ENCODE peak calls at places on chromosomes 12 and 14, in six cellular contexts. One of them, this sample, is unnamed.

GRCh38 chr14:97458302-97459137 is 661.3 kb downstream of the VRK1 start:
- DNase-seq in EH: no peak
- DNase-seq in OCI-M1: no peak
- DNase-seq in B cell: no peak
- DNase-seq in memory B cell: no peak
- DNase-seq in stimulated activated CD4-positive, alpha-beta T cell treated with anti-CD3 and anti-CD28 coated beads, Interleukin-2, amount 100 ng/mL, for 24 hours: peak
- DNase-seq in this sample: no peak

GRCh38 chr14:76780875-76781647 is 19.8 kb downstream of the VASH1 start:
- DNase-seq in EH: peak
- DNase-seq in OCI-M1: no peak
- DNase-seq in B cell: no peak
- DNase-seq in memory B cell: no peak
- DNase-seq in stimulated activated CD4-positive, alpha-beta T cell treated with anti-CD3 and anti-CD28 coated beads, Interleukin-2, amount 100 ng/mL, for 24 hours: no peak
- DNase-seq in this sample: no peak

GRCh38 chr12:80412343-80412953 is 31.6 kb upstream of the PTPRQ start:
- DNase-seq in EH: peak
- DNase-seq in OCI-M1: peak
- DNase-seq in B cell: no peak
- DNase-seq in memory B cell: no peak
- DNase-seq in stimulated activated CD4-positive, alpha-beta T cell treated with anti-CD3 and anti-CD28 coated beads, Interleukin-2, amount 100 ng/mL, for 24 hours: no peak
- DNase-seq in this sample: peak

GRCh38 chr12:26119391-26119981 is 5.4 kb downstream of the BHLHE41 start:
- DNase-seq in EH: peak
- DNase-seq in OCI-M1: peak
- DNase-seq in B cell: no peak
- DNase-seq in memory B cell: peak
- DNase-seq in stimulated activated CD4-positive, alpha-beta T cell treated with anti-CD3 and anti-CD28 coated beads, Interleukin-2, amount 100 ng/mL, for 24 hours: no peak
- DNase-seq in this sample: no peak

GRCh38 chr14:28867571-28867970 is 101.0 kb downstream of the FOXG1 start:
- DNase-seq in EH: no peak
- DNase-seq in OCI-M1: no peak
- DNase-seq in B cell: no peak
- DNase-seq in memory B cell: no peak
- DNase-seq in stimulated activated CD4-positive, alpha-beta T cell treated with anti-CD3 and anti-CD28 coated beads, Interleukin-2, amount 100 ng/mL, for 24 hours: no peak
- DNase-seq in this sample: no peak

GRCh38 chr14:24368215-24368561 is 204 bp downstream of the NFATC4 start:
- DNase-seq in EH: no peak
- DNase-seq in OCI-M1: no peak
- DNase-seq in B cell: no peak
- DNase-seq in memory B cell: no peak
- DNase-seq in stimulated activated CD4-positive, alpha-beta T cell treated with anti-CD3 and anti-CD28 coated beads, Interleukin-2, amount 100 ng/mL, for 24 hours: no peak
- DNase-seq in this sample: no peak

GRCh38 chr12:46652692-46653091 is 173.1 kb downstream of the SLC38A4 start:
- DNase-seq in EH: no peak
- DNase-seq in OCI-M1: no peak
- DNase-seq in B cell: no peak
- DNase-seq in memory B cell: no peak
- DNase-seq in stimulated activated CD4-positive, alpha-beta T cell treated with anti-CD3 and anti-CD28 coated beads, Interleukin-2, amount 100 ng/mL, for 24 hours: no peak
- DNase-seq in this sample: no peak

GRCh38 chr14:93331375-93332031 is 1.3 kb downstream of the BTBD7 start:
- DNase-seq in EH: no peak
- DNase-seq in OCI-M1: peak
- DNase-seq in B cell: no peak
- DNase-seq in memory B cell: no peak
- DNase-seq in stimulated activated CD4-positive, alpha-beta T cell treated with anti-CD3 and anti-CD28 coated beads, Interleukin-2, amount 100 ng/mL, for 24 hours: no peak
- DNase-seq in this sample: no peak